ENCODE peak calls at places on chromosomes 12 and 14, in ten cellular contexts. One of them, this sample, is unnamed.

GRCh38 chr12:130832561-130833209 is 6.4 kb downstream of the STX2 start:
- DNase-seq in heart left ventricle: peak; percentile 63
- DNase-seq in H9: peak; percentile 30
- DNase-seq in activated B cell treated with CpG ODN at 0.5 μM for 24 hours: no peak
- DNase-seq in sigmoid colon: no peak
- DNase-seq in fibroblast of pulmonary artery: peak; percentile 56
- DNase-seq in tibial artery: no peak
- DNase-seq in stomach: no peak
- DNase-seq in B cell: no peak
- DNase-seq in fibroblast of mammary gland: peak; percentile 83
- DNase-seq in this sample: peak; percentile 89

GRCh38 chr14:49546766-49547165 is 39.4 kb downstream of the RPS29 start:
- DNase-seq in activated B cell treated with CpG ODN at 0.5 μM for 24 hours: no peak
- DNase-seq in heart left ventricle: no peak
- DNase-seq in stomach: no peak
- DNase-seq in fibroblast of pulmonary artery: no peak
- DNase-seq in H9: no peak
- DNase-seq in B cell: no peak
- DNase-seq in fibroblast of mammary gland: peak; percentile 21
- DNase-seq in sigmoid colon: no peak
- DNase-seq in tibial artery: no peak
- DNase-seq in this sample: no peak

GRCh38 chr12:4153343-4153892 is 120.1 kb upstream of the CCND2 start:
- DNase-seq in sigmoid colon: no peak
- DNase-seq in activated B cell treated with CpG ODN at 0.5 μM for 24 hours: peak; percentile 52
- DNase-seq in H9: no peak
- DNase-seq in heart left ventricle: no peak
- DNase-seq in fibroblast of pulmonary artery: no peak
- DNase-seq in tibial artery: no peak
- DNase-seq in B cell: peak; percentile 59
- DNase-seq in stomach: no peak
- DNase-seq in fibroblast of mammary gland: no peak
- DNase-seq in this sample: peak; percentile 82

GRCh38 chr12:89770391-89770790 is 61.8 kb upstream of the ATP2B1 start:
- DNase-seq in fibroblast of pulmonary artery: no peak
- DNase-seq in fibroblast of mammary gland: no peak
- DNase-seq in activated B cell treated with CpG ODN at 0.5 μM for 24 hours: no peak
- DNase-seq in H9: no peak
- DNase-seq in heart left ventricle: no peak
- DNase-seq in tibial artery: no peak
- DNase-seq in stomach: no peak
- DNase-seq in sigmoid colon: no peak
- DNase-seq in B cell: no peak
- DNase-seq in this sample: no peak

GRCh38 chr12:87848248-87848868 is 180.8 kb downstream of the C12orf50 start:
- DNase-seq in heart left ventricle: no peak
- DNase-seq in fibroblast of pulmonary artery: peak; percentile 89
- DNase-seq in activated B cell treated with CpG ODN at 0.5 μM for 24 hours: no peak
- DNase-seq in H9: no peak
- DNase-seq in stomach: no peak
- DNase-seq in tibial artery: no peak
- DNase-seq in fibroblast of mammary gland: peak; percentile 72
- DNase-seq in B cell: peak; percentile 14
- DNase-seq in sigmoid colon: no peak
- DNase-seq in this sample: peak; percentile 77

GRCh38 chr12:2198088-2198501 is 145.3 kb downstream of the CACNA1C start:
- DNase-seq in stomach: no peak
- DNase-seq in fibroblast of mammary gland: peak; percentile 69
- DNase-seq in tibial artery: no peak
- DNase-seq in B cell: no peak
- DNase-seq in sigmoid colon: peak; percentile 80
- DNase-seq in fibroblast of pulmonary artery: peak; percentile 53
- DNase-seq in heart left ventricle: no peak
- DNase-seq in H9: peak; percentile 95
- DNase-seq in activated B cell treated with CpG ODN at 0.5 μM for 24 hours: no peak
- DNase-seq in this sample: peak; percentile 24

GRCh38 chr14:91095178-91095577 is 18.7 kb upstream of the DGLUCY start:
- DNase-seq in H9: no peak
- DNase-seq in fibroblast of mammary gland: no peak
- DNase-seq in stomach: no peak
- DNase-seq in tibial artery: no peak
- DNase-seq in heart left ventricle: no peak
- DNase-seq in fibroblast of pulmonary artery: no peak
- DNase-seq in activated B cell treated with CpG ODN at 0.5 μM for 24 hours: no peak
- DNase-seq in sigmoid colon: no peak
- DNase-seq in B cell: no peak
- DNase-seq in this sample: no peak

GRCh38 chr12:25744334-25744733 is 191.3 kb upstream of the LMNTD1 start:
- DNase-seq in fibroblast of pulmonary artery: peak; percentile 34
- DNase-seq in H9: no peak
- DNase-seq in sigmoid colon: no peak
- DNase-seq in B cell: no peak
- DNase-seq in stomach: no peak
- DNase-seq in tibial artery: no peak
- DNase-seq in heart left ventricle: no peak
- DNase-seq in fibroblast of mammary gland: peak; percentile 39
- DNase-seq in activated B cell treated with CpG ODN at 0.5 μM for 24 hours: no peak
- DNase-seq in this sample: no peak

GRCh38 chr14:65637780-65638179 is 225.2 kb downstream of the FUT8 start:
- DNase-seq in stomach: no peak
- DNase-seq in tibial artery: no peak
- DNase-seq in sigmoid colon: no peak
- DNase-seq in fibroblast of mammary gland: peak; percentile 54
- DNase-seq in H9: no peak
- DNase-seq in heart left ventricle: no peak
- DNase-seq in fibroblast of pulmonary artery: no peak
- DNase-seq in activated B cell treated with CpG ODN at 0.5 μM for 24 hours: no peak
- DNase-seq in B cell: no peak
- DNase-seq in this sample: peak; percentile 14

GRCh38 chr12:60266381-60266852 is 670.6 kb downstream of the SLC16A7 start:
- DNase-seq in activated B cell treated with CpG ODN at 0.5 μM for 24 hours: no peak
- DNase-seq in H9: no peak
- DNase-seq in heart left ventricle: no peak
- DNase-seq in B cell: no peak
- DNase-seq in fibroblast of pulmonary artery: peak; percentile 54
- DNase-seq in tibial artery: no peak
- DNase-seq in sigmoid colon: no peak
- DNase-seq in fibroblast of mammary gland: peak; percentile 64
- DNase-seq in stomach: no peak
- DNase-seq in this sample: no peak

GRCh38 chr14:74507085-74507484 is 13.5 kb downstream of the ISCA2 start:
- DNase-seq in fibroblast of pulmonary artery: no peak
- DNase-seq in stomach: no peak
- DNase-seq in activated B cell treated with CpG ODN at 0.5 μM for 24 hours: no peak
- DNase-seq in H9: no peak
- DNase-seq in tibial artery: peak; percentile 8
- DNase-seq in heart left ventricle: no peak
- DNase-seq in B cell: no peak
- DNase-seq in fibroblast of mammary gland: no peak
- DNase-seq in sigmoid colon: peak; percentile 33
- DNase-seq in this sample: no peak

GRCh38 chr14:95516554-95517209 is at the start of gene SYNE3:
- DNase-seq in tibial artery: peak; percentile 58
- DNase-seq in H9: no peak
- DNase-seq in fibroblast of pulmonary artery: no peak
- DNase-seq in sigmoid colon: peak; percentile 77
- DNase-seq in heart left ventricle: peak; percentile 88
- DNase-seq in activated B cell treated with CpG ODN at 0.5 μM for 24 hours: peak; percentile 71
- DNase-seq in fibroblast of mammary gland: no peak
- DNase-seq in B cell: peak; percentile 96
- DNase-seq in stomach: peak; percentile 66
- DNase-seq in this sample: peak; percentile 77

DNA sequence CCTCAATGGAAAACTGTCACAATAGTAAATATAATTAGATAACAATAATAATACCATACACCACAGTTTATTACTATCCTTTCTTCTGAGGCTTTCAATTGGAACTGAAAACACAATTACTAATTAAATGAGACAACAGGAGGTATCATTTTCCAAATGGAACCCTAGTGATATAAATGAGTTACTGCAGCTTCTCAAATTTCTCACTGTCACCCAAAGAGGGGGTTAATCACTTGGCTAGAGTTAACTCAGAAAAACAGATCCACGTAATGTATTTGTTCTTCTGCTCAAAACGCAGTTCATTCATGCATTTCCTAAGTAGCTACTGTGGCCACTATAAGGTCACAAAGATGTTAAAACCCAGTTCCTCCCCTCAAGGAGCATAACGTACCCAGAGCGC is 120.9 kb upstream of the FOXN3 start:
- DNase-seq in fibroblast of mammary gland: no peak
- DNase-seq in fibroblast of pulmonary artery: no peak
- DNase-seq in heart left ventricle: no peak
- DNase-seq in sigmoid colon: no peak
- DNase-seq in stomach: no peak
- DNase-seq in tibial artery: no peak
- DNase-seq in H9: no peak
- DNase-seq in B cell: no peak
- DNase-seq in activated B cell treated with CpG ODN at 0.5 μM for 24 hours: no peak
- DNase-seq in this sample: no peak
- TF ChIP-seq CTCF in fibroblast of mammary gland: no peak
- TF ChIP-seq CTCF in fibroblast of pulmonary artery: no peak
- TF ChIP-seq CTCF in heart left ventricle: no peak
- TF ChIP-seq CTCF in sigmoid colon: no peak
- TF ChIP-seq CTCF in stomach: no peak
- TF ChIP-seq CTCF in tibial artery: no peak
- TF ChIP-seq CTCF in H9: peak; percentile 59
- TF ChIP-seq CTCF in B cell: peak; percentile 10
- TF ChIP-seq CTCF in activated B cell treated with CpG ODN at 0.5 μM for 24 hours: no peak
- TF ChIP-seq CTCF in this sample: no peak

GRCh38 chr12:124709722-124710656 is 142.6 kb upstream of the NCOR2 start:
- DNase-seq in fibroblast of mammary gland: peak; percentile 72
- DNase-seq in fibroblast of pulmonary artery: peak; percentile 56
- DNase-seq in H9: no peak
- DNase-seq in heart left ventricle: no peak
- DNase-seq in activated B cell treated with CpG ODN at 0.5 μM for 24 hours: no peak
- DNase-seq in tibial artery: no peak
- DNase-seq in B cell: no peak
- DNase-seq in stomach: no peak
- DNase-seq in sigmoid colon: no peak
- DNase-seq in this sample: no peak
- TF ChIP-seq CTCF in fibroblast of mammary gland: peak; percentile 33
- TF ChIP-seq CTCF in fibroblast of pulmonary artery: peak; percentile 25
- TF ChIP-seq CTCF in H9: peak; percentile 28
- TF ChIP-seq CTCF in heart left ventricle: no peak
- TF ChIP-seq CTCF in activated B cell treated with CpG ODN at 0.5 μM for 24 hours: no peak
- TF ChIP-seq CTCF in tibial artery: no peak
- TF ChIP-seq CTCF in B cell: no peak
- TF ChIP-seq CTCF in stomach: no peak
- TF ChIP-seq CTCF in sigmoid colon: no peak
- TF ChIP-seq CTCF in this sample: no peak

DNA sequence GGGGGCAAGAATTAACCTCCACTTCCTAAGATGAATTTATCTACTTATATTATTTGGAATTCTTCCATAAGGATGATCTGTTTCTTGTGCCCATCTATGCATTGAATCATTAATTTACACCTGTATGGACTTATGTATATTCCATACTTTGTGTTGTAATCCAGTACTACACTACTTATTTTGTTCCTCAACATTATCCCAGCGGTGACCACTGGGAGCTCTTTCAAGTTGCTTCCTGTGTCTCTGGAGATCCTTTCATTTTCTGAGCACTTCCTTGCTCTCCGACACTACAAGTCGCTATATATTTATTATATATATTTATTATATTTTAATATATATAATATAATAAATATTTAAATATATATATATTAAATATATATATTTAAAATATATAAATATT is 54.9 kb upstream of the SCN8A start:
- DNase-seq in sigmoid colon: no peak
- DNase-seq in stomach: no peak
- DNase-seq in tibial artery: no peak
- DNase-seq in fibroblast of pulmonary artery: peak; percentile 27
- DNase-seq in B cell: no peak
- DNase-seq in fibroblast of mammary gland: peak; percentile 20
- DNase-seq in activated B cell treated with CpG ODN at 0.5 μM for 24 hours: no peak
- DNase-seq in heart left ventricle: no peak
- DNase-seq in H9: no peak
- DNase-seq in this sample: peak; percentile 17
- TF ChIP-seq CTCF in sigmoid colon: no peak
- TF ChIP-seq CTCF in stomach: no peak
- TF ChIP-seq CTCF in tibial artery: no peak
- TF ChIP-seq CTCF in fibroblast of pulmonary artery: peak; percentile 17
- TF ChIP-seq CTCF in B cell: no peak
- TF ChIP-seq CTCF in fibroblast of mammary gland: peak; percentile 18
- TF ChIP-seq CTCF in activated B cell treated with CpG ODN at 0.5 μM for 24 hours: no peak
- TF ChIP-seq CTCF in heart left ventricle: no peak
- TF ChIP-seq CTCF in H9: peak; percentile 49
- TF ChIP-seq CTCF in this sample: no peak

GRCh38 chr14:103811189-103811588 is 36.2 kb downstream of the PPP1R13B start:
- DNase-seq in stomach: no peak
- DNase-seq in fibroblast of pulmonary artery: no peak
- DNase-seq in B cell: no peak
- DNase-seq in heart left ventricle: no peak
- DNase-seq in sigmoid colon: no peak
- DNase-seq in tibial artery: no peak
- DNase-seq in H9: no peak
- DNase-seq in fibroblast of mammary gland: no peak
- DNase-seq in activated B cell treated with CpG ODN at 0.5 μM for 24 hours: no peak
- DNase-seq in this sample: no peak

GRCh38 chr14:103806805-103807204 is 40.6 kb downstream of the PPP1R13B start:
- DNase-seq in stomach: no peak
- DNase-seq in H9: no peak
- DNase-seq in tibial artery: no peak
- DNase-seq in sigmoid colon: no peak
- DNase-seq in fibroblast of pulmonary artery: no peak
- DNase-seq in fibroblast of mammary gland: no peak
- DNase-seq in B cell: no peak
- DNase-seq in heart left ventricle: no peak
- DNase-seq in activated B cell treated with CpG ODN at 0.5 μM for 24 hours: no peak
- DNase-seq in this sample: no peak

GRCh38 chr14:103803661-103804060 is 43.7 kb downstream of the PPP1R13B start:
- DNase-seq in tibial artery: no peak
- DNase-seq in fibroblast of mammary gland: peak; percentile 64
- DNase-seq in H9: no peak
- DNase-seq in stomach: no peak
- DNase-seq in B cell: no peak
- DNase-seq in sigmoid colon: no peak
- DNase-seq in heart left ventricle: no peak
- DNase-seq in fibroblast of pulmonary artery: peak; percentile 31
- DNase-seq in activated B cell treated with CpG ODN at 0.5 μM for 24 hours: no peak
- DNase-seq in this sample: no peak

GRCh38 chr14:103805708-103806107 is 41.7 kb downstream of the PPP1R13B start:
- DNase-seq in fibroblast of mammary gland: no peak
- DNase-seq in B cell: no peak
- DNase-seq in heart left ventricle: no peak
- DNase-seq in tibial artery: no peak
- DNase-seq in H9: no peak
- DNase-seq in stomach: no peak
- DNase-seq in sigmoid colon: no peak
- DNase-seq in fibroblast of pulmonary artery: no peak
- DNase-seq in activated B cell treated with CpG ODN at 0.5 μM for 24 hours: no peak
- DNase-seq in this sample: no peak

DNA sequence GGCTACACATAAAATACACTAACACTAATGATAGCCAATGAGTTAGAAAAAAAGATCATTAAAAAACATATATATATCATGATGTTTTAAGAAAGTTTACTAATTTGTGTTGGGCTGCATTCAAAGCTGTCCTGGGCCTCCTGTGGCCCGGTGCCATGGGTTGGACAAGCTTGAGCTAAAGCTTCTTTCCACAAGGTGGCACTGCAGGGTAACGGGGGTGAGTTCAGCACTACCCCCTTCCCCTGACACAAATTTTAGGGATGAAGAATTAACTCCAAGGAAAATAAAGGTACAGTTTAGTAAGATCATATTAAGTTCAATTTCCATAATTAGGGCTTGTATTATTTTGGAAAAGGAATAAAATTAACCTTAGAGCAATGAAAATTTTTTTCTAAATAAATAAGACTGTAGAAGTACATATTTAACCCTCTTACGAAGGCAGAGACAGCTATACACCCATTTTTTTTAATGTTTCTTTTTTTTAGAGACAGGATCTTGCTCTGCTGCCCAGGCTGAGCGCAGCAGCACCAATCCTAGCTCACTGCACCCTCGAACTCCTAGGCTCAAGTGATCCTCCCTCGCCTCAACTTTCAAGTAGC is 38.9 kb downstream of the PPP1R13B start:
- DNase-seq in stomach: peak; percentile 84
- DNase-seq in activated B cell treated with CpG ODN at 0.5 μM for 24 hours: no peak
- DNase-seq in tibial artery: peak; percentile 66
- DNase-seq in H9: peak; percentile 64
- DNase-seq in sigmoid colon: peak; percentile 87
- DNase-seq in fibroblast of pulmonary artery: peak; percentile 82
- DNase-seq in fibroblast of mammary gland: peak; percentile 76
- DNase-seq in B cell: peak; percentile 63
- DNase-seq in heart left ventricle: peak; percentile 77
- DNase-seq in this sample: peak; percentile 63
- TF ChIP-seq CTCF in stomach: peak; percentile 74
- TF ChIP-seq CTCF in activated B cell treated with CpG ODN at 0.5 μM for 24 hours: peak; percentile 55
- TF ChIP-seq CTCF in tibial artery: peak; percentile 87
- TF ChIP-seq CTCF in H9: peak; percentile 97
- TF ChIP-seq CTCF in sigmoid colon: peak; percentile 85
- TF ChIP-seq CTCF in fibroblast of pulmonary artery: peak; percentile 85
- TF ChIP-seq CTCF in fibroblast of mammary gland: peak; percentile 91
- TF ChIP-seq CTCF in B cell: peak; percentile 98
- TF ChIP-seq CTCF in heart left ventricle: peak; percentile 87
- TF ChIP-seq CTCF in this sample: peak; percentile 66